ENCODE peak calls at places on chromosomes 12 and 14, in four cellular contexts. J is lower lobe of right lung, F is D341Med, M is activated gamma-delta T cell treated with Interleukin-2 at 50 U/mL for 16 hours. R is an unnamed sample.

GRCh38 chr12:55842681-55843429 is at the start of gene MMP19:
- DNase-seq in M (no peak), J (no peak), F (no peak), R (no peak)

GRCh38 chr12:120798696-120799095 is 73.1 kb downstream of the ACADS start:
- DNase-seq in J (no peak), F (peak), M (no peak), R (peak)

GRCh38 chr12:27733052-27733656 is 22.5 kb downstream of the MRPS35 start:
- DNase-seq in F (peak), M (no peak), J (no peak), R (peak)

GRCh38 chr12:12039897-12040296 is 30.8 kb upstream of the BCL2L14 start:
- DNase-seq in M (no peak), J (no peak), F (no peak), R (no peak)

GRCh38 chr14:94542111-94542810 is 19.0 kb upstream of the SERPINA4 start:
- DNase-seq in J (no peak), M (no peak), F (no peak), R (no peak)

GRCh38 chr12:62698701-62699101 is 232.1 kb downstream of the MON2 start:
- DNase-seq in F (no peak), M (no peak), J (no peak), R (no peak)

GRCh38 chr12:93622485-93622884 is 50.0 kb downstream of the SOCS2 start:
- DNase-seq in F (no peak), J (no peak), M (no peak), R (no peak)

GRCh38 chr14:31269599-31270195 is 62.1 kb upstream of the HECTD1 start:
- DNase-seq in M (no peak), F (no peak), J (no peak), R (no peak)

GRCh38 chr14:33728010-33728498 is 222.8 kb downstream of the EGLN3 start:
- DNase-seq in F (no peak), J (no peak), M (no peak), R (no peak)

GRCh38 chr12:51247523-51248206 is 9.0 kb downstream of the DAZAP2 start:
- DNase-seq in M (no peak), J (no peak), F (no peak), R (no peak)